ENCODE peak calls at places on chromosome X, in five cellular contexts. One of them, this sample, is unnamed.

GRCh38 chrX:153883163-153883843 is 2.7 kb downstream of the L1CAM start:
- DNase-seq in ovary: no peak
- DNase-seq in GM12892: no peak
- DNase-seq in body of pancreas: no peak
- DNase-seq in tibial nerve: no peak
- DNase-seq in this sample: no peak

GRCh38 chrX:8820910-8821527 is 19.8 kb upstream of the FAM9A start:
- DNase-seq in tibial nerve: no peak
- DNase-seq in ovary: no peak
- DNase-seq in GM12892: no peak
- DNase-seq in body of pancreas: no peak
- DNase-seq in this sample: no peak

GRCh38 chrX:85084770-85085393 is 81.2 kb downstream of the APOOL start:
- DNase-seq in body of pancreas: peak; percentile 13
- DNase-seq in ovary: no peak
- DNase-seq in GM12892: peak; percentile 8
- DNase-seq in tibial nerve: peak; percentile 10
- DNase-seq in this sample: no peak

GRCh38 chrX:53001958-53002357 is 43.6 kb upstream of the FAM156A start:
- DNase-seq in ovary: no peak
- DNase-seq in body of pancreas: no peak
- DNase-seq in tibial nerve: no peak
- DNase-seq in GM12892: no peak
- DNase-seq in this sample: no peak

GRCh38 chrX:126167560-126167959 is 1.5 kb upstream of the DCAF12L2 start:
- DNase-seq in GM12892: no peak
- DNase-seq in ovary: no peak
- DNase-seq in body of pancreas: no peak
- DNase-seq in tibial nerve: no peak
- DNase-seq in this sample: no peak

GRCh38 chrX:107445146-107445545 is 4.3 kb upstream of the FRMPD3 start:
- DNase-seq in body of pancreas: no peak
- DNase-seq in GM12892: no peak
- DNase-seq in ovary: no peak
- DNase-seq in tibial nerve: no peak
- DNase-seq in this sample: no peak

GRCh38 chrX:149365061-149365460 is 140.0 kb downstream of the IDS start:
- DNase-seq in GM12892: no peak
- DNase-seq in body of pancreas: no peak
- DNase-seq in tibial nerve: no peak
- DNase-seq in ovary: no peak
- DNase-seq in this sample: no peak

GRCh38 chrX:39848900-39849299 is 248.9 kb downstream of the BCOR start:
- DNase-seq in tibial nerve: peak; percentile 5
- DNase-seq in ovary: no peak
- DNase-seq in GM12892: no peak
- DNase-seq in body of pancreas: no peak
- DNase-seq in this sample: no peak

GRCh38 chrX:72028701-72029470 is 102.8 kb downstream of the RTL5 start:
- DNase-seq in GM12892: no peak
- DNase-seq in tibial nerve: no peak
- DNase-seq in body of pancreas: no peak
- DNase-seq in ovary: no peak
- DNase-seq in this sample: no peak

GRCh38 chrX:119685225-119686066 is 7.5 kb downstream of the SEPTIN6 start:
- DNase-seq in ovary: no peak
- DNase-seq in GM12892: no peak
- DNase-seq in tibial nerve: peak; percentile 27
- DNase-seq in body of pancreas: no peak
- DNase-seq in this sample: no peak
- TF ChIP-seq POLR2A in ovary: no peak
- TF ChIP-seq POLR2A in GM12892: peak; percentile 40
- TF ChIP-seq POLR2A in tibial nerve: no peak
- TF ChIP-seq POLR2A in body of pancreas: no peak
- TF ChIP-seq POLR2A in this sample: no peak

DNA sequence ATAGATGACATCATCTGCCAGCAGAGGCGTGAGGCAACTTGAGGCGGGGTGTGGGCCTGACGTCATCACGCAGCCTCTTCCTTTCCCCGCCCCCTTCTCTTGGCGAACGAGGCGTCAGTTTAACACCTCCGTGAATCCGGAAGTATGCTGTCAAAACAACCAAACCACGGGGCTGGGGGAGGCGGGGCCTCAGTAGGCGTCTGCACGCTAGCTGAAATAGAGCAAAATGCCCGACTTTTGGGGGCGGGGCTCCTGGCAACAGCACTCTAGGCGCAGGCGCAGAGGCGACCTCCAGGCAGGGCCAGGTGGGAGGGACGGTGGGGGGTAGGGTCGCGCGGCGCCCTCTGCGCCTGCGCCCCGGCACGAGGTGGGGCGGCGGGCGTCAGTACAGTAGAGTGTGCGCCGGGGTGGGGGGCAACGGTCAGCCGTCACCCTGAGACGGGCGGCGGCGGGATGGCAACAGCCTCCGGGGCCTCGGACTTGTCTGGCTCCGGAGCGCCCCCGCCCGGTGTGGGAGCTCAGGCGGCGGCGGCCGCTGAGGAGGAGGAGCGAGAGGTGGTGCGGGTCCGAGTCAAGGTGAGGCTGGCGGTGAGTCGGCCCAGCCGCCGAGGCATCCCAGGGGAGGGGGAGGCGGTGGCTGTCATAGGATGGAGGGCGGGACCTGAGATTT is at the start of gene TBC1D25:
- DNase-seq in tibial nerve: peak; percentile 93
- DNase-seq in ovary: peak; percentile 96
- DNase-seq in body of pancreas: peak; percentile 97
- DNase-seq in GM12892: peak; percentile 69
- DNase-seq in this sample: peak; percentile 30
- TF ChIP-seq POLR2A in tibial nerve: no peak
- TF ChIP-seq POLR2A in ovary: no peak
- TF ChIP-seq POLR2A in body of pancreas: peak; percentile 71
- TF ChIP-seq POLR2A in GM12892: peak; percentile 30
- TF ChIP-seq POLR2A in this sample: peak; percentile 35

GRCh38 chrX:75155830-75156525 is at the start of gene ABCB7:
- DNase-seq in body of pancreas: peak; percentile 55
- DNase-seq in GM12892: peak; percentile 14
- DNase-seq in tibial nerve: peak; percentile 50
- DNase-seq in ovary: peak; percentile 58
- DNase-seq in this sample: peak; percentile 26
- TF ChIP-seq POLR2A in body of pancreas: peak; percentile 58
- TF ChIP-seq POLR2A in GM12892: peak; percentile 70
- TF ChIP-seq POLR2A in tibial nerve: no peak
- TF ChIP-seq POLR2A in ovary: no peak
- TF ChIP-seq POLR2A in this sample: peak; percentile 34

GRCh38 chrX:129980540-129981206 is 1.8 kb upstream of the BCORL1 start:
- DNase-seq in body of pancreas: peak; percentile 54
- DNase-seq in tibial nerve: peak; percentile 10
- DNase-seq in ovary: peak; percentile 74
- DNase-seq in GM12892: peak; percentile 29
- DNase-seq in this sample: peak; percentile 49
- TF ChIP-seq POLR2A in body of pancreas: peak; percentile 72
- TF ChIP-seq POLR2A in tibial nerve: no peak
- TF ChIP-seq POLR2A in ovary: peak; percentile 36
- TF ChIP-seq POLR2A in GM12892: no peak
- TF ChIP-seq POLR2A in this sample: peak; percentile 48

DNA sequence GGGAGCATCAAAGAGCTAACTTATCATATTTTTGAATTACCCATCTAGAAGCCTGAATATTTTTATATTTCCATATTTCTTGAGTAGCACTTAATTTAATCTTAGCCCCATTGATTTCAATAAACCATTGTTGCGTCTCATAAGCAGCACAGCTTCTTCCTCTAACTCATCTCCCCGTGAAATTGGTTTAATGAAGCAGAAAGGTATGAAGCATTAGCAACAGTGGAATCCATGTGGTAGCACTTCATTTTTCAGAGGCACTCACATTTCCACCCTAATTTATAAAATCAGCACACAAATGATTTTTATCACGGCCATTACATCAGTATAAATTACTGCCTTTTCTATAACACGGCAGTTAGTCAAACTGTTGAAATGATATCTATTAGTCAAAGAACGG is 205.9 kb downstream of the SOX3 start:
- DNase-seq in ovary: no peak
- DNase-seq in body of pancreas: no peak
- DNase-seq in GM12892: no peak
- DNase-seq in tibial nerve: no peak
- DNase-seq in this sample: no peak
- TF ChIP-seq POLR2A in ovary: no peak
- TF ChIP-seq POLR2A in body of pancreas: no peak
- TF ChIP-seq POLR2A in GM12892: no peak
- TF ChIP-seq POLR2A in tibial nerve: no peak
- TF ChIP-seq POLR2A in this sample: no peak